ENCODE peak calls at places on chromosome 2, in six cellular contexts. N, H, K, L, V and D are unnamed samples.
A peak's percentile ranks its signal among the peaks of the same experiment; 100 is the strongest.

GRCh38 chr2:98747888-98748287 is 17.0 kb upstream of the MGAT4A start:
- DNase-seq in N (no peak), H (no peak), K (no peak), L (no peak), V (peak; percentile 39), D (no peak)

GRCh38 chr2:97963880-97964279 is 31.9 kb downstream of the TMEM131 start:
- DNase-seq in N (no peak), H (no peak), K (no peak), L (no peak), V (no peak), D (no peak)

GRCh38 chr2:13252615-13253014 is 535.9 kb downstream of the TRIB2 start:
- DNase-seq in N (no peak), H (no peak), K (no peak), L (no peak), V (no peak), D (no peak)

GRCh38 chr2:195162194-195162593 is 494.8 kb upstream of the SLC39A10 start:
- DNase-seq in N (no peak), H (no peak), K (no peak), L (no peak), V (no peak), D (no peak)

GRCh38 chr2:30310955-30311354 is 79.6 kb downstream of the LBH start:
- DNase-seq in N (no peak), H (no peak), K (no peak), L (no peak), V (no peak), D (no peak)

GRCh38 chr2:172434821-172435607 is 7.6 kb downstream of the ITGA6 start:
- DNase-seq in N (no peak), H (no peak), K (no peak), L (no peak), V (no peak), D (no peak)

GRCh38 chr2:142813830-142814829 is 63.3 kb upstream of the KYNU start:
- DNase-seq in N (peak; percentile 78), H (no peak), K (no peak), L (no peak), V (no peak), D (no peak)

GRCh38 chr2:148930046-148930775 is 55.2 kb downstream of the KIF5C start:
- DNase-seq in N (no peak), H (no peak), K (no peak), L (no peak), V (no peak), D (no peak)

GRCh38 chr2:60553992-60554648 is 666 bp upstream of the BCL11A start:
- DNase-seq in N (no peak), H (no peak), K (peak; percentile 80), L (no peak), V (peak; percentile 47), D (peak; percentile 13)

GRCh38 chr2:201262718-201263117 is 2.4 kb downstream of the CASP8 start:
- DNase-seq in N (no peak), H (no peak), K (no peak), L (no peak), V (no peak), D (no peak)

GRCh38 chr2:70111752-70112591 is 24.7 kb downstream of the PCBP1 start:
- DNase-seq in N (no peak), H (no peak), K (no peak), L (no peak), V (peak; percentile 52), D (no peak)

GRCh38 chr2:215028231-215028630 is 110.2 kb downstream of the ABCA12 start:
- DNase-seq in N (no peak), H (no peak), K (no peak), L (no peak), V (no peak), D (no peak)

DNA sequence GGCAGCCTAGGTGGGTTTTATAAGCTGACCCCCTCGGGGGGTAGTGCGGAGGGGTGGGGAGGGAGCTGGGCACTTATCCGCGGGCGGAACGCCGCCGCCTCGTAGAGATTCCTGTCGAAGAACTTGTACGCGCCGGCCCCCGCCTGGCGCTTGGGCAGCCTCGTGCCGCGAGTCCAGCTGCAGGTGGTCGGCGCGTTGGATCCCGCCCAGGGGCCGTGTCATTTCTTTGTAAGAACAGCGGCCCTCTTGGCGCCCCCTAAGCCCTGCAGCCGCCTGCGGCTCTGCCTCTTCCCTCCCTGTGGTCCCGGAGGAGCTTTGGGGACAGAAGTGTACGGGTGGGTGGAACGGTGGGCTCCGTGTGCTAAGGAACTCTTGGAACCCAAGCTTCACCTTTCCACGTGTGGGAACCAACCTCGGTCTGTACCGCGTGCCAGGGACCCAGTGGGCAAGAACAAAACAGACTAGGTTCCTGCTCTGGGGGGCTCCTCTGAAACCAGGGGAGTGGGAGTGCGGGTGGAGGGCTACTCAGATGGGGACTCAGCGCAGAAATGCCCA is 1.2 kb downstream of the GPC1 start:
- DNase-seq in N (no peak), H (no peak), K (peak; percentile 66), L (no peak), V (no peak), D (no peak)
- TF ChIP-seq JUND in N (no peak), H (no peak), K (no peak), L (no peak), V (no peak), D (no peak)

GRCh38 chr2:240440704-240441320 is 5.3 kb downstream of the GPC1 start:
- DNase-seq in N (no peak), H (no peak), K (peak; percentile 42), L (no peak), V (no peak), D (no peak)

GRCh38 chr2:240440251-240440650 is 4.8 kb downstream of the GPC1 start:
- DNase-seq in N (no peak), H (no peak), K (no peak), L (no peak), V (no peak), D (no peak)

GRCh38 chr2:240441326-240441992 is 6.0 kb downstream of the GPC1 start:
- DNase-seq in N (no peak), H (no peak), K (peak; percentile 45), L (no peak), V (no peak), D (no peak)

GRCh38 chr2:240442891-240443715 is 7.6 kb downstream of the GPC1 start:
- DNase-seq in N (no peak), H (no peak), K (no peak), L (no peak), V (no peak), D (no peak)

DNA sequence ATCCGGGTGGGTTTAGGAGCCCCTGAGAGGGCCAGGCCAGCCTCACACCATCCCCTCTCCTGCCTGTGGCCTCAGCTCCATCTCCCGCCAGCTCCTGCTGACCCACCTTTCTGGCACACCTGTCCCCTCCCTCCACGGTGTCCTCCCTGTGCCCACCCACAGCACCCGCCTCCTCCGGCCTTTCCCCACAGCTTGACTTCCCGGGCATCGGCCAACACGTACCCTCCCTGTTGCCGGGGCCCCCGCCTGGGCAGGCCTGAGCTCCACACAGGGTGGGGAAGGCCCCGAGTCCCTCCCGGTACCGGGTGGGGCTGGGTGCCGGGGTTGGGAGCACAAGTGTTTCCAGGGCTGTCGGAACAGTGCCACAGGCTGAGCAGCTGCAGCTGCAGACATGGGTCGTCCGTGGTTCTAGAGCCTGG is 6.5 kb downstream of the GPC1 start:
- DNase-seq in N (no peak), H (no peak), K (no peak), L (no peak), V (no peak), D (no peak)
- TF ChIP-seq JUND in N (no peak), H (no peak), K (no peak), L (no peak), V (no peak), D (no peak)

DNA sequence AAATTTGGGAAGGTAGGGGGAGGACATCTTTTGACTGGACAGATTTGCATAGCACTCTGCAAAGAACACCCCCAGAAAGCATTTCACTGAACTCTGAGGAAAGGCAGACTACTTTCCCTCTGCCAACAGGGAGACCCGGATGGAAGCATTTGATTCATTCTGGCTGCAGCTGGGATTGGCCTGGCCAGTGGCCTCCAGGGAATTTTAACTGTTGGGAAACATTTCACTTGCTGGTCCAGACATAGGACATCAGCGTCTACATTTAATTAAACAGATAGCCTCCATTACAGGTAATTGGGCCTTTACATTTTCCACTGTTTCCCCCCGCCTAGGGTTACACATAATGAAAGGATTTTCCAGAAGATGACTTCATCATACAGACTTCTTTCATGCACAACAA is 92.8 kb downstream of the MARCHF4 start:
- DNase-seq in N (no peak), H (no peak), K (no peak), L (no peak), V (peak; percentile 62), D (no peak)
- TF ChIP-seq JUND in N (no peak), H (no peak), K (no peak), L (no peak), V (no peak), D (no peak)

DNA sequence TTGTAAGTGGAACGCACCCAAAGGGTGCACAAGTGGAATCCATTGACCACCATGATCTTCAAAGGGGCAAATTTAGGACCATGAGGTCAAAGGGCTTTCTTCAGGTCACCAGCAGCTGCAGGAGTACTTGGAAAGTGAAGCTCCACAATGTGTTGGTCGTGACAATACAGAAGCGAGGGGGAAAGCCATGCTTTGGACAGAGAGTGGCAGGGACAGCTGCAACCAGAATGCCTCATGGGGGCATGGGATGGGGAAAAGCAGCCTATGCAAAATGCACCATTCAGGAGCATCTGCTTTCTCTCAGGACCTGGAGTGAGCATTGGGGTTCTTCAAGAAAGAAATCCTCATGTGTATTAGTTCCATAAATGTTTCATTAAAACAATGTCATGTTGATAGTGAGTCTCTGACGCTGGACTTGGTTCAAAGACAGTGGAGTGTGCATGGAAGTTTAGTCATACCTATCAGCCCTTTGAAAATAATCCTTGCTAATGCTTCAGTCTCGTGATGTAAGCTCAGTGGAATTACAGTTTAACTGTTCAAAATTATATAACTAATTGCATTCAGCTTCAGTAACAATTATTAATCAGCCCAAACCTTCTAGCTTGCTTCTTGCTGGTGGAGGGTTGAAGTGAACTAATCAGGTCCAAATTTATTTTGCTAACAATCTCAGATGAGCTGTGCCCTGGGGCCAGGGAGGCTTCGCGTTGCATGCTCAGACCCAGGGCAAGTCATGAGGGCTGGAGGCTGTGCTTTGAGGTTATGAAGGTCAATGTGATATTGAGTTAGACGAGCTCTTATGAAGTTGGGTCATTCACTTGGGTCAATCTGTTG is 41.6 kb downstream of the ACKR3 start:
- DNase-seq in N (no peak), H (no peak), K (no peak), L (no peak), V (no peak), D (no peak)
- TF ChIP-seq JUND in N (no peak), H (no peak), K (no peak), L (no peak), V (no peak), D (no peak)

DNA sequence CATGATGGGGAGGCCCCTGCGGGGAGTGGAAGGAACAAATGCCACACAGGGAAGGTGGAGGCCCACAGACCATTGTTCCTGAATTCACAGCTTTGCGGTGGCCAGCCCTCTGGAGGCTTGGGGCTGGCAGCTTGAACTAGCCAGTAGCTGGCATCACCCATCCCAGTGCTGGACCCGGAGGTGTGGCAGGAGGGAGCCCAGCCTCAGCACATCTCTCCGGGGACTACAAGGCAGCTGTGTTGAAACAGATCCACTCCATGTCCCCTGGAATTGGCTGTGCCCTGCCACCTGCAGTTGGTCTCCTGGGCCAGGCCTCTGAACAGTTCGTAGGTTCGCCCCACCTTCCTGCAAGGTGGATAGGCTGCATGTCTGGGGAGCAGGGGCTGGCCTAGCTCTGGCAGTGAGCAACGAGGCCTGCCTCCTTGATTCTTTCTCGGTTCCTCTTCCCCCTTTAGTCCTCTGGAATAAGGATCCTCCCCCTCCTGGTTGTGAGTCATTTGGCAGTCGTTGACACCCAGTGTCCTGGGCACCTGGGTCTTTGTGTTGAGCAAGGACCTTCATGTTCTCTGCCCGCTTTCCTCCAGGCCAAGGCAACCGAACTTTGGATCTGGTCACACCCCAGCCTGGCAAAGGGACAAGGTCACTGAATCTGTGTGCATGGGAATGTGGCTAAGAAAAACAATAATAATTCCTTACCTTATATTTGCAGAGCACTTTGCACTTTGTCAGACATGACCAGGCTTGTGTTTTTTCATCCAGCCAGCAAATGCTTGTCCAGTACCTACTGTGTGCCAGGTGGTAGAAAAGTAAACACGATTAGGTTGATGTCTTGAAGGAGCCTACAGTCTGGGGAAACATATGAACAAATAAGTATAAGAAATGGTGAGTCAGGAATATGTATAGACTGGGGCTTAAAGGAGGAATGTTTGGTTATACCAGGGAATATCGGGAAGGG is 55.0 kb upstream of the MCFD2 start:
- DNase-seq in N (peak; percentile 92), H (no peak), K (no peak), L (no peak), V (no peak), D (no peak)
- TF ChIP-seq JUND in N (no peak), H (peak; percentile 48), K (no peak), L (no peak), V (no peak), D (no peak)